ENCODE peak calls at places on chromosomes 7 and 10, in seven cellular contexts. R is SJSA1, V is testis, W is cardiac muscle cell, L is right cardiac atrium, J is HCT116, X is GM23248. B is an unnamed sample.
A peak's percentile ranks its signal among the peaks of the same experiment; 100 is the strongest.

GRCh38 chr7:94055963-94056362 is 51.8 kb upstream of the BET1 start:
- DNase-seq in R (no peak), V (no peak), W (no peak), L (no peak), J (no peak), X (peak; percentile 12), B (no peak)

GRCh38 chr7:123397746-123398145 is 136.6 kb downstream of the IQUB start:
- DNase-seq in R (no peak), V (no peak), W (no peak), L (no peak), J (no peak), X (no peak), B (no peak)

GRCh38 chr10:98910048-98910447 is 325.6 kb downstream of the HPSE2 start:
- DNase-seq in R (no peak), V (peak; percentile 17), W (peak; percentile 32), L (no peak), J (no peak), X (no peak), B (no peak)

GRCh38 chr10:70856454-70856853 is 31.9 kb downstream of the PCBD1 start:
- DNase-seq in R (no peak), V (peak; percentile 38), W (peak; percentile 59), L (no peak), J (no peak), X (no peak), B (no peak)

GRCh38 chr10:24652381-24652957 is 71.2 kb downstream of the ARHGAP21 start:
- DNase-seq in R (no peak), V (no peak), W (no peak), L (no peak), J (no peak), X (no peak), B (no peak)

GRCh38 chr10:63783882-63784281 is 262.7 kb downstream of the REEP3 start:
- DNase-seq in R (no peak), V (no peak), W (no peak), L (no peak), J (no peak), X (no peak), B (no peak)

GRCh38 chr7:112422842-112423496 is 27.3 kb upstream of the IFRD1 start:
- DNase-seq in R (peak; percentile 96), V (peak; percentile 88), W (peak; percentile 96), L (peak; percentile 82), J (peak; percentile 63), X (peak; percentile 96), B (peak; percentile 63)

GRCh38 chr7:156947120-156947843 is 2.2 kb upstream of the NOM1 start:
- DNase-seq in R (no peak), V (no peak), W (no peak), L (no peak), J (no peak), X (no peak), B (no peak)

GRCh38 chr7:29299986-29300609 is 105.5 kb downstream of the CHN2 start:
- DNase-seq in R (no peak), V (no peak), W (peak; percentile 64), L (peak; percentile 29), J (no peak), X (no peak), B (no peak)

GRCh38 chr7:134359787-134360432 is 43.2 kb upstream of the SLC35B4 start:
- DNase-seq in R (no peak), V (no peak), W (no peak), L (no peak), J (no peak), X (no peak), B (no peak)

GRCh38 chr10:34024708-34025425 is 690.4 kb upstream of the NRP1 start:
- DNase-seq in R (no peak), V (peak; percentile 28), W (peak; percentile 29), L (no peak), J (peak; percentile 29), X (peak; percentile 11), B (no peak)

GRCh38 chr10:105017116-105017515 is 376.0 kb downstream of the SORCS3 start:
- DNase-seq in R (no peak), V (no peak), W (no peak), L (no peak), J (no peak), X (peak; percentile 2), B (no peak)

GRCh38 chr10:8325417-8325980 is 271.0 kb downstream of the GATA3 start:
- DNase-seq in R (no peak), V (no peak), W (no peak), L (no peak), J (no peak), X (no peak), B (no peak)

GRCh38 chr7:94045566-94045965 is 41.4 kb upstream of the BET1 start:
- DNase-seq in R (no peak), V (no peak), W (no peak), L (no peak), J (no peak), X (no peak), B (no peak)

GRCh38 chr10:49165940-49166803 is 22.0 kb downstream of the TMEM273 start:
- DNase-seq in R (no peak), V (no peak), W (no peak), L (no peak), J (no peak), X (no peak), B (no peak)

GRCh38 chr7:94008537-94008936 is 4.4 kb upstream of the BET1 start:
- DNase-seq in R (no peak), V (no peak), W (peak; percentile 22), L (no peak), J (no peak), X (peak; percentile 38), B (no peak)

GRCh38 chr7:116828281-116828680 is 34.1 kb upstream of the CAPZA2 start:
- DNase-seq in R (no peak), V (no peak), W (no peak), L (no peak), J (no peak), X (no peak), B (no peak)

GRCh38 chr10:24209946-24210491 is 1.1 kb downstream of the KIAA1217 start:
- DNase-seq in R (no peak), V (peak; percentile 34), W (peak; percentile 73), L (no peak), J (no peak), X (peak; percentile 78), B (peak; percentile 30)

DNA sequence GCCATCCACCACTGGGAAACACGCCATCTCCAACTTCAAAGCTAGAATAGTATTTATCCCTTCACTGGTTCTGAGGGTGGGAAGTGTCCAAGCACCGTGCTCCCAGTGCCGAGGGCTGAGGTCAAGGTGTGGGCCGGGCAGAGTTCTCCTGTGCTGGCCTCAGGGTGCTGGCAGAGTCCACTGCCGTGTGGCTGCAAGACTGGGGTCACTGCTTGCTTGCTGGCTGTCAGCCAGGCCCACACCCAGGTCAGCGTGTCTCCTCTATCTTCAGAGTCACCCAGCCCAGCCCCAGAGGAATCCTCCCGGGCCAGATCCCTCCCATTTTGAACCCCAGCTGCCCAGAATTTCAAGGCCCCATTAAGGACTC is 45.4 kb upstream of the PPP2R2D start:
- DNase-seq in R (no peak), V (no peak), W (no peak), L (no peak), J (no peak), X (no peak), B (no peak)
- H3K9me3 ChIP-seq in R (no peaks in the 10 kb centered on the region), V (no peaks in the 10 kb centered on the region), W (no peaks in the 10 kb centered on the region), L (no peaks in the 10 kb centered on the region), J (no peaks in the 10 kb centered on the region), X (no peaks in the 10 kb centered on the region), B (no peaks in the 10 kb centered on the region)

DNA sequence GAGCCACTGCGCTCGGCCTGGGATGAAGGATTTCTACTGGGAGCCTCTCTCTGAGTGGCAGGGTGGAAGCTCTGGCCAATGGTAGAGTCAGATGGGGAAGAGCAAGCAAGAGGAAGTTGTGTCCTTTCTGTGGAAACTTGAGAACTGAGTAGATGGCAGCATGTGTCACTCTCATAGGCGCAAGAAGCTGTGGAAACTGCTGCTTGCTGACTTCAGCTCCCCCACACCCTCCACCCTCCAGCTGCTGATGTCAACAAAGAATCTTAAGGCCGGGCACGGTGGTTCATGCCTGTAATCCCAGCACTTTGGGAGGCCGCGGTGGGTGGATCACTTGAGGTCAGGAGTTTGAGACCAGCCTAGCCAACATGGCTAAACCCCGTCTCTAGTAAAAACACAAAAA is 39.8 kb upstream of the SRGN start:
- DNase-seq in R (no peak), V (peak; percentile 45), W (peak; percentile 48), L (no peak), J (no peak), X (peak; percentile 48), B (no peak)
- H3K27ac ChIP-seq in R (no peak overlapping the region), V (peak overlapping the region; percentile 84), W (no peak overlapping the region), L (no peak overlapping the region), J (no peak overlapping the region), X (no peak overlapping the region), B (no peak overlapping the region)

GRCh38 chr7:101775181-101775580 is 42.2 kb upstream of the CUX1 start:
- DNase-seq in R (no peak), V (no peak), W (no peak), L (no peak), J (no peak), X (no peak), B (no peak)
- H3K9me3 ChIP-seq in R (no peaks in the 10 kb centered on the region), V (no peaks in the 10 kb centered on the region), W (no peaks in the 10 kb centered on the region), L (no peaks in the 10 kb centered on the region), J (no peaks in the 10 kb centered on the region), X (no peaks in the 10 kb centered on the region), B (no peaks in the 10 kb centered on the region)

GRCh38 chr7:55133630-55134392 is 115.0 kb downstream of the EGFR start:
- DNase-seq in R (peak; percentile 96), V (peak; percentile 62), W (peak; percentile 97), L (peak; percentile 85), J (peak; percentile 65), X (peak; percentile 99), B (peak; percentile 55)
- H3K27ac ChIP-seq in R (peak overlapping the region; percentile 95), V (peak overlapping the region; percentile 48), W (no peak overlapping the region), L (peak overlapping the region; percentile 94), J (peak overlapping the region; percentile 98), X (peak overlapping the region; percentile 99), B (peak overlapping the region; percentile 88)

GRCh38 chr10:4485611-4486010 is 340.4 kb upstream of the AKR1E2 start:
- DNase-seq in R (no peak), V (no peak), W (no peak), L (no peak), J (no peak), X (no peak), B (no peak)
- H3K9me3 ChIP-seq in R (no peaks in the 10 kb centered on the region), V (no peaks in the 10 kb centered on the region), W (no peaks in the 10 kb centered on the region), L (no peaks in the 10 kb centered on the region), J (no peaks in the 10 kb centered on the region), X (no peaks in the 10 kb centered on the region), B (no peaks in the 10 kb centered on the region)

DNA sequence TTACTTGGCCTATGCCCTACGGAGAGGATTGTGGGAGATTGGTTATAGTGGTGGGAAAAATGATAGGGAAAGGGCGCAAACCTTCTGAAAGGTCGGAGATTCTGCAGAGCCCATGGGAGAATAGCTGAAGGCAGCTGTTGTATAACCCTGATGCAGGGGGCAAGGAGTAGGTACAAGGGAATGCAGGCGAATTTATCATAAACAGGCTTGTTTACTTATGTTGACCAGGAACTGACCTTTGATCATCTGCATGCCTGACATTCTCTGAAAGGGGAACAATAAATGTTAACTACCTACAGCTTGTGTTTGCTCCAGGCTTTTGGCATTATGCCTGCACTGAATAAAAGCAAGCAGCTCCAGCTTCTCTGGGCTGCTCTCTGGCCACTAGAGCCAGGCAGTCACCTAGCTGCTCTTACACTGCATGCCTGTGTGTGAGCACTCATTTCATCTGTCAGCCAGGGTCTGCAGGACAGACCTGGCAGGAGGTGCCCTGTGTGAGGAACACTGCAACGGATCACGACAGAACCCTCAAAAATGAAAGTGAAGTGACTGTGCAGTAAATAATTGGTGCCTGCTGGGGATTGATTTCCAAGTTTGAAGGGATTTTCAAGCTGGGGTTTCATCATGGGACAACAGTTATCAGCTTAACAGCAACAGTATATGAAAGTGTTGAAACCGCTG is 31.1 kb upstream of the ABCA13 start:
- DNase-seq in R (peak; percentile 74), V (no peak), W (peak; percentile 33), L (no peak), J (no peak), X (peak; percentile 33), B (no peak)
- H3K27ac ChIP-seq in R (no peak overlapping the region), V (no peak overlapping the region), W (no peak overlapping the region), L (no peak overlapping the region), J (no peak overlapping the region), X (no peak overlapping the region), B (no peak overlapping the region)

GRCh38 chr7:158561659-158562058 is 26.0 kb downstream of the PTPRN2 start:
- DNase-seq in R (no peak), V (no peak), W (no peak), L (no peak), J (no peak), X (no peak), B (no peak)
- H3K9me3 ChIP-seq in R (no peaks in the 10 kb centered on the region), V (no peaks in the 10 kb centered on the region), W (no peaks in the 10 kb centered on the region), L (no peaks in the 10 kb centered on the region), J (no peaks in the 10 kb centered on the region), X (no peaks in the 10 kb centered on the region), B (no peaks in the 10 kb centered on the region)